ENCODE peak calls at places on chromosomes 6 and 20, in eight cellular contexts. Y, J, K, X, C, Z, U and E are unnamed samples.

GRCh38 chr20:22963581-22963980 is 71.5 kb upstream of the SSTR4 start:
- DNase-seq in Y (no peak), J (no peak), K (no peak), X (no peak), C (no peak), Z (no peak), U (no peak), E (no peak)

GRCh38 chr6:52363222-52363867 is 1.4 kb downstream of the PAQR8 start:
- DNase-seq in Y (no peak), J (no peak), K (peak), X (no peak), C (no peak), Z (peak), U (no peak), E (no peak)

GRCh38 chr6:313917-314316 is 21.6 kb downstream of the DUSP22 start:
- DNase-seq in Y (no peak), J (no peak), K (no peak), X (no peak), C (no peak), Z (no peak), U (no peak), E (no peak)

GRCh38 chr6:146287691-146288369 is 255.8 kb upstream of the RAB32 start:
- DNase-seq in Y (no peak), J (no peak), K (no peak), X (no peak), C (no peak), Z (no peak), U (no peak), E (no peak)

GRCh38 chr6:101429291-101429690 is 35.8 kb downstream of the GRIK2 start:
- DNase-seq in Y (no peak), J (no peak), K (no peak), X (no peak), C (no peak), Z (no peak), U (no peak), E (no peak)

GRCh38 chr6:148389086-148389485 is 46.4 kb downstream of the SASH1 start:
- DNase-seq in Y (no peak), J (no peak), K (peak), X (no peak), C (no peak), Z (no peak), U (no peak), E (no peak)

GRCh38 chr20:58646703-58647102 is 4.4 kb upstream of the STX16 start:
- DNase-seq in Y (no peak), J (no peak), K (no peak), X (no peak), C (no peak), Z (no peak), U (no peak), E (no peak)

GRCh38 chr6:33826537-33826936 is 22.7 kb upstream of the MLN start:
- DNase-seq in Y (no peak), J (no peak), K (no peak), X (no peak), C (no peak), Z (no peak), U (no peak), E (no peak)

GRCh38 chr6:78076371-78076770 is 423.5 kb downstream of the MEI4 start:
- DNase-seq in Y (no peak), J (no peak), K (no peak), X (no peak), C (no peak), Z (no peak), U (no peak), E (no peak)

GRCh38 chr6:80454197-80454596 is 347.7 kb downstream of the BCKDHB start:
- DNase-seq in Y (peak), J (no peak), K (peak), X (no peak), C (no peak), Z (no peak), U (no peak), E (no peak)

GRCh38 chr6:147078602-147079001 is 125.6 kb upstream of the STXBP5 start:
- DNase-seq in Y (no peak), J (no peak), K (no peak), X (no peak), C (no peak), Z (no peak), U (no peak), E (no peak)

GRCh38 chr6:33860706-33861474 is 57.1 kb upstream of the MLN start:
- DNase-seq in Y (no peak), J (no peak), K (peak), X (peak), C (no peak), Z (no peak), U (no peak), E (no peak)

GRCh38 chr20:10667077-10667401 is 6.8 kb downstream of the JAG1 start:
- DNase-seq in Y (no peak), J (no peak), K (peak), X (no peak), C (no peak), Z (no peak), U (no peak), E (no peak)

GRCh38 chr6:8499540-8499939 is 64.2 kb upstream of the SLC35B3 start:
- DNase-seq in Y (no peak), J (no peak), K (peak), X (no peak), C (no peak), Z (no peak), U (no peak), E (peak)

GRCh38 chr6:105174512-105174911 is 5.3 kb downstream of the POPDC3 start:
- DNase-seq in Y (no peak), J (no peak), K (no peak), X (no peak), C (no peak), Z (no peak), U (no peak), E (no peak)

GRCh38 chr20:517221-517620 is 26.4 kb downstream of the CSNK2A1 start:
- DNase-seq in Y (no peak), J (no peak), K (no peak), X (no peak), C (no peak), Z (no peak), U (no peak), E (no peak)

GRCh38 chr20:11364736-11365135 is 553.0 kb upstream of the BTBD3 start:
- DNase-seq in Y (no peak), J (no peak), K (no peak), X (no peak), C (no peak), Z (no peak), U (no peak), E (no peak)

GRCh38 chr20:400451-401275 is 7.4 kb upstream of the RBCK1 start:
- DNase-seq in Y (no peak), J (no peak), K (no peak), X (no peak), C (no peak), Z (no peak), U (no peak), E (no peak)

GRCh38 chr20:40961176-40961575 is 67.4 kb upstream of the TOP1 start:
- DNase-seq in Y (no peak), J (no peak), K (no peak), X (no peak), C (no peak), Z (no peak), U (no peak), E (no peak)

GRCh38 chr6:136079701-136080565 is 170.2 kb downstream of the MTFR2 start:
- DNase-seq in Y (no peak), J (no peak), K (no peak), X (no peak), C (no peak), Z (no peak), U (no peak), E (no peak)